ENCODE peak calls at places on chromosome 3, in eight cellular contexts. N, Y, R, P, L, E, V and T are unnamed samples.

GRCh38 chr3:60395173-60395762 is 856.0 kb downstream of the FHIT start:
- DNase-seq in N (no peak), Y (no peak), R (no peak), P (no peak), L (no peak), E (no peak), V (no peak), T (no peak)

GRCh38 chr3:33590541-33590940 is 127.5 kb downstream of the CLASP2 start:
- DNase-seq in N (no peak), Y (no peak), R (no peak), P (no peak), L (no peak), E (no peak), V (no peak), T (no peak)

GRCh38 chr3:126487151-126487771 is 11.6 kb upstream of the ZXDC start:
- DNase-seq in N (no peak), Y (no peak), R (no peak), P (no peak), L (no peak), E (no peak), V (peak; percentile 52), T (no peak)

GRCh38 chr3:116367761-116368395 is 77.4 kb downstream of the LSAMP start:
- DNase-seq in N (no peak), Y (no peak), R (no peak), P (no peak), L (no peak), E (no peak), V (no peak), T (no peak)

GRCh38 chr3:182816181-182816580 is 22.9 kb downstream of the ATP11B start:
- DNase-seq in N (no peak), Y (no peak), R (no peak), P (no peak), L (no peak), E (no peak), V (no peak), T (no peak)

GRCh38 chr3:5071061-5071460 is 51.0 kb upstream of the ARL8B start:
- DNase-seq in N (peak; percentile 83), Y (no peak), R (no peak), P (no peak), L (no peak), E (no peak), V (no peak), T (no peak)

GRCh38 chr3:38297947-38298711 is 16.0 kb downstream of the SLC22A14 start:
- DNase-seq in N (peak; percentile 43), Y (no peak), R (no peak), P (no peak), L (no peak), E (no peak), V (no peak), T (no peak)

GRCh38 chr3:164655462-164655861 is 422.8 kb downstream of the SI start:
- DNase-seq in N (no peak), Y (no peak), R (no peak), P (no peak), L (no peak), E (no peak), V (no peak), T (no peak)

GRCh38 chr3:120645083-120645800 is 36.8 kb downstream of the HGD start:
- DNase-seq in N (no peak), Y (no peak), R (no peak), P (no peak), L (no peak), E (no peak), V (no peak), T (no peak)

GRCh38 chr3:13162550-13163320 is 89.5 kb upstream of the IQSEC1 start:
- DNase-seq in N (no peak), Y (no peak), R (no peak), P (no peak), L (no peak), E (no peak), V (no peak), T (no peak)

GRCh38 chr3:45816544-45816943 is 20.2 kb upstream of the SLC6A20 start:
- DNase-seq in N (peak; percentile 60), Y (no peak), R (no peak), P (no peak), L (no peak), E (no peak), V (peak; percentile 48), T (no peak)

GRCh38 chr3:51243919-51244318 is 141.2 kb upstream of the MANF start:
- DNase-seq in N (no peak), Y (no peak), R (no peak), P (no peak), L (no peak), E (no peak), V (no peak), T (no peak)

GRCh38 chr3:58486036-58486435 is 5.9 kb upstream of the KCTD6 start:
- DNase-seq in N (no peak), Y (no peak), R (no peak), P (no peak), L (no peak), E (no peak), V (no peak), T (no peak)

GRCh38 chr3:52983336-52983807 is 62.5 kb downstream of the SFMBT1 start:
- DNase-seq in N (no peak), Y (peak; percentile 16), R (no peak), P (no peak), L (peak; percentile 39), E (no peak), V (no peak), T (no peak)

GRCh38 chr3:46334911-46335478 is 18.9 kb upstream of the CCR2 start:
- DNase-seq in N (peak; percentile 58), Y (no peak), R (no peak), P (no peak), L (no peak), E (no peak), V (no peak), T (no peak)

GRCh38 chr3:168094877-168095610 is 680 bp downstream of the GOLIM4 start:
- DNase-seq in N (peak; percentile 77), Y (no peak), R (peak; percentile 61), P (peak; percentile 48), L (no peak), E (peak; percentile 54), V (peak; percentile 82), T (peak; percentile 52)

GRCh38 chr3:159130108-159130507 is 328.3 kb downstream of the MFSD1 start:
- DNase-seq in N (peak; percentile 34), Y (no peak), R (no peak), P (peak; percentile 2), L (no peak), E (no peak), V (no peak), T (no peak)

GRCh38 chr3:4449043-4449803 is 17.8 kb downstream of the SUMF1 start:
- DNase-seq in N (no peak), Y (no peak), R (no peak), P (no peak), L (no peak), E (no peak), V (no peak), T (no peak)

GRCh38 chr3:16063603-16064002 is 110.9 kb upstream of the GALNT15 start:
- DNase-seq in N (peak; percentile 19), Y (no peak), R (no peak), P (no peak), L (no peak), E (no peak), V (no peak), T (no peak)

GRCh38 chr3:37386627-37387230 is 212.3 kb upstream of the LRRFIP2 start:
- DNase-seq in N (peak; percentile 24), Y (no peak), R (no peak), P (no peak), L (no peak), E (no peak), V (no peak), T (no peak)

GRCh38 chr3:187669675-187670504 is at the start of gene SST:
- DNase-seq in N (peak; percentile 57), Y (no peak), R (no peak), P (peak; percentile 61), L (no peak), E (peak; percentile 48), V (peak; percentile 47), T (no peak)

GRCh38 chr3:10299679-10300078 is 6.9 kb upstream of the GHRL start:
- DNase-seq in N (peak; percentile 40), Y (no peak), R (no peak), P (no peak), L (no peak), E (no peak), V (no peak), T (no peak)

GRCh38 chr3:120137548-120137947 is 43.3 kb upstream of the GSK3B start:
- DNase-seq in N (no peak), Y (no peak), R (no peak), P (no peak), L (no peak), E (no peak), V (no peak), T (no peak)

GRCh38 chr3:194320100-194320499 is 31.0 kb downstream of the CPN2 start:
- DNase-seq in N (no peak), Y (no peak), R (no peak), P (no peak), L (no peak), E (no peak), V (no peak), T (no peak)

GRCh38 chr3:159762238-159762637 is 226.4 kb upstream of the IL12A start:
- DNase-seq in N (no peak), Y (no peak), R (no peak), P (no peak), L (no peak), E (no peak), V (no peak), T (no peak)

GRCh38 chr3:48899298-48899697 is 616 bp upstream of the SLC25A20 start:
- DNase-seq in N (no peak), Y (peak; percentile 7), R (no peak), P (no peak), L (no peak), E (no peak), V (no peak), T (no peak)

GRCh38 chr3:115062412-115062956 is 84.6 kb downstream of the ZBTB20 start:
- DNase-seq in N (peak; percentile 64), Y (no peak), R (no peak), P (no peak), L (no peak), E (no peak), V (no peak), T (no peak)

GRCh38 chr3:42884324-42884723 is 8.6 kb upstream of the CYP8B1 start:
- DNase-seq in N (no peak), Y (no peak), R (no peak), P (no peak), L (no peak), E (no peak), V (no peak), T (no peak)

GRCh38 chr3:120153294-120153693 is 59.0 kb upstream of the GSK3B start:
- DNase-seq in N (peak; percentile 89), Y (no peak), R (no peak), P (no peak), L (no peak), E (no peak), V (no peak), T (no peak)

GRCh38 chr3:104878395-104878794 is 488.3 kb upstream of the ALCAM start:
- DNase-seq in N (peak; percentile 26), Y (no peak), R (no peak), P (no peak), L (no peak), E (no peak), V (no peak), T (no peak)